ENCODE peak calls at places on chromosomes 16 and 17, in seven cellular contexts. Q is iris pigment epithelial cell; F is kidney glomerular epithelial cell; I is activated CD4-positive, alpha-beta T cell treated with anti-CD3 and anti-CD28 coated beads, Interleukin-2, amount 10 ng/mL, durations not matched to agents 7 days and 5 days; R is posterior vena cava; M is stimulated activated CD8-positive, alpha-beta memory T cell treated with anti-CD3 and anti-CD28 coated beads, Interleukin-4, amount 100 ng/mL, for 48 hours; X is CD8-positive, alpha-beta T cell. A is an unnamed sample.

GRCh38 chr17:4711671-4712111 is 1.3 kb downstream of the ARRB2 start:
- DNase-seq in Q (no peak), F (no peak), I (no peak), R (peak), M (no peak), X (no peak), A (no peak)

GRCh38 chr16:26993988-26994387 is 72.7 kb upstream of the C16orf82 start:
- DNase-seq in Q (peak), F (peak), I (no peak), R (no peak), M (no peak), X (no peak), A (no peak)

GRCh38 chr17:82750241-82750905 is 1.5 kb upstream of the TBCD start:
- DNase-seq in Q (no peak), F (no peak), I (no peak), R (no peak), M (no peak), X (no peak), A (no peak)

GRCh38 chr16:71709231-71709781 is 15.2 kb downstream of the PHLPP2 start:
- DNase-seq in Q (peak), F (peak), I (no peak), R (no peak), M (no peak), X (no peak), A (no peak)

GRCh38 chr17:28471531-28472342 is 1.7 kb upstream of the SLC13A2 start:
- DNase-seq in Q (no peak), F (no peak), I (no peak), R (no peak), M (no peak), X (no peak), A (no peak)

GRCh38 chr16:1721372-1721771 is 15.4 kb downstream of the MAPK8IP3 start:
- DNase-seq in Q (no peak), F (no peak), I (no peak), R (no peak), M (no peak), X (no peak), A (no peak)

GRCh38 chr16:11914759-11915643 is 755 bp downstream of the GSPT1 start:
- DNase-seq in Q (peak), F (peak), I (peak), R (peak), M (peak), X (peak), A (peak)

GRCh38 chr17:65514541-65514940 is 46.9 kb downstream of the AXIN2 start:
- DNase-seq in Q (no peak), F (no peak), I (no peak), R (peak), M (no peak), X (no peak), A (no peak)

GRCh38 chr17:2023692-2024571 is 1.2 kb downstream of the RTN4RL1 start:
- DNase-seq in Q (peak), F (no peak), I (peak), R (peak), M (peak), X (no peak), A (no peak)

GRCh38 chr16:4316732-4317461 is 1.0 kb downstream of the GLIS2 start:
- DNase-seq in Q (no peak), F (peak), I (no peak), R (peak), M (no peak), X (no peak), A (no peak)

GRCh38 chr17:39231587-39232551 is 6.1 kb upstream of the STAC2 start:
- DNase-seq in Q (peak), F (no peak), I (peak), R (no peak), M (peak), X (peak), A (peak)

GRCh38 chr17:62916684-62917571 is 49.1 kb upstream of the TANC2 start:
- DNase-seq in Q (peak), F (no peak), I (no peak), R (no peak), M (no peak), X (no peak), A (no peak)

GRCh38 chr17:82229686-82230626 is 1.1 kb downstream of the SLC16A3 start:
- DNase-seq in Q (no peak), F (no peak), I (no peak), R (peak), M (peak), X (no peak), A (no peak)

GRCh38 chr17:3892095-3892998 is 506 bp downstream of the CAMKK1 start:
- DNase-seq in Q (peak), F (peak), I (peak), R (peak), M (peak), X (peak), A (peak)

GRCh38 chr17:35868791-35869190 is at the start of gene HEATR9:
- DNase-seq in Q (no peak), F (no peak), I (no peak), R (no peak), M (no peak), X (no peak), A (no peak)

GRCh38 chr16:1466968-1467521 is 7.8 kb downstream of the CLCN7 start:
- DNase-seq in Q (peak), F (no peak), I (no peak), R (no peak), M (no peak), X (no peak), A (no peak)

GRCh38 chr16:56641166-56641565 is 2.7 kb downstream of the MT1A start:
- DNase-seq in Q (no peak), F (no peak), I (no peak), R (no peak), M (no peak), X (no peak), A (no peak)

GRCh38 chr17:37483311-37484039 is 6.2 kb upstream of the DUSP14 start:
- DNase-seq in Q (peak), F (no peak), I (no peak), R (no peak), M (no peak), X (no peak), A (no peak)

GRCh38 chr16:67198238-67198734 is 645 bp upstream of the ELMO3 start:
- DNase-seq in Q (peak), F (no peak), I (peak), R (no peak), M (no peak), X (no peak), A (no peak)

GRCh38 chr17:30219833-30220232 is 15.7 kb downstream of the SLC6A4 start:
- DNase-seq in Q (no peak), F (no peak), I (no peak), R (peak), M (no peak), X (no peak), A (no peak)

A was measured in activated T-helper 1 cell treated with anti-CD3 and anti-CD28 coated beads, Interleukin-12 subunit alpha, Interleukin-12 subunit beta, Interleukin-2, Interleukin-4 antibody, amounts not matched to agents 30 ng/mL and 10 ng/mL and 1 ng/mL, durations not matched to agents 14 hours and 24 hours and 36 hours.